ENCODE peak calls at places on chromosomes 5 and 9, in nine cellular contexts. One of them, this sample, is unnamed. For H3K27me3, the result is how much of the 10 kb centered on the place peaks cover.

GRCh38 chr9:33473216-33473615 is 508 bp downstream of the NOL6 start:
- DNase-seq in fibroblast of lung: no peak
- DNase-seq in mammary epithelial cell: no peak
- DNase-seq in HCT116: no peak
- DNase-seq in GM23338: no peak
- DNase-seq in AG04450: no peak
- DNase-seq in testis: no peak
- DNase-seq in heart left ventricle: no peak
- DNase-seq in heart right ventricle: no peak
- DNase-seq in this sample: no peak

GRCh38 chr9:13485068-13485596 is 205.6 kb upstream of the MPDZ start:
- DNase-seq in fibroblast of lung: peak
- DNase-seq in mammary epithelial cell: peak
- DNase-seq in HCT116: no peak
- DNase-seq in GM23338: no peak
- DNase-seq in AG04450: no peak
- DNase-seq in testis: peak
- DNase-seq in heart left ventricle: peak
- DNase-seq in heart right ventricle: peak
- DNase-seq in this sample: no peak

GRCh38 chr5:643811-644271 is 31.7 kb downstream of the CEP72 start:
- DNase-seq in fibroblast of lung: no peak
- DNase-seq in mammary epithelial cell: no peak
- DNase-seq in HCT116: no peak
- DNase-seq in GM23338: no peak
- DNase-seq in AG04450: no peak
- DNase-seq in testis: no peak
- DNase-seq in heart left ventricle: no peak
- DNase-seq in heart right ventricle: no peak
- DNase-seq in this sample: no peak

GRCh38 chr9:137316012-137316981 is 14.2 kb upstream of the NRARP start:
- DNase-seq in fibroblast of lung: no peak
- DNase-seq in mammary epithelial cell: peak
- DNase-seq in HCT116: no peak
- DNase-seq in GM23338: peak
- DNase-seq in AG04450: no peak
- DNase-seq in testis: peak
- DNase-seq in heart left ventricle: peak
- DNase-seq in heart right ventricle: peak
- DNase-seq in this sample: peak

GRCh38 chr9:111037744-111038335 is 430 bp downstream of the LPAR1 start:
- DNase-seq in fibroblast of lung: peak
- DNase-seq in mammary epithelial cell: peak
- DNase-seq in HCT116: peak
- DNase-seq in GM23338: peak
- DNase-seq in AG04450: no peak
- DNase-seq in testis: peak
- DNase-seq in heart left ventricle: peak
- DNase-seq in heart right ventricle: peak
- DNase-seq in this sample: peak

GRCh38 chr9:135281661-135282000 is 194.2 kb downstream of the OLFM1 start:
- DNase-seq in fibroblast of lung: no peak
- DNase-seq in mammary epithelial cell: no peak
- DNase-seq in HCT116: no peak
- DNase-seq in GM23338: no peak
- DNase-seq in AG04450: no peak
- DNase-seq in testis: no peak
- DNase-seq in heart left ventricle: no peak
- DNase-seq in heart right ventricle: no peak
- DNase-seq in this sample: peak

GRCh38 chr9:96496368-96497116 is 46.6 kb downstream of the HABP4 start:
- DNase-seq in fibroblast of lung: no peak
- DNase-seq in mammary epithelial cell: no peak
- DNase-seq in HCT116: no peak
- DNase-seq in GM23338: no peak
- DNase-seq in AG04450: no peak
- DNase-seq in testis: no peak
- DNase-seq in heart left ventricle: no peak
- DNase-seq in heart right ventricle: no peak
- DNase-seq in this sample: no peak

GRCh38 chr5:66986009-66986408 is 210.6 kb downstream of the CD180 start:
- DNase-seq in fibroblast of lung: no peak
- DNase-seq in mammary epithelial cell: no peak
- DNase-seq in HCT116: no peak
- DNase-seq in GM23338: no peak
- DNase-seq in AG04450: no peak
- DNase-seq in testis: no peak
- DNase-seq in heart left ventricle: no peak
- DNase-seq in heart right ventricle: no peak
- DNase-seq in this sample: no peak

GRCh38 chr9:124285903-124286291 is 28.1 kb downstream of the NEK6 start:
- DNase-seq in fibroblast of lung: peak
- DNase-seq in mammary epithelial cell: no peak
- DNase-seq in HCT116: no peak
- DNase-seq in GM23338: no peak
- DNase-seq in AG04450: peak
- DNase-seq in testis: peak
- DNase-seq in heart left ventricle: peak
- DNase-seq in heart right ventricle: no peak
- DNase-seq in this sample: no peak

GRCh38 chr5:91528831-91529230 is 145.7 kb upstream of the ARRDC3 start:
- DNase-seq in fibroblast of lung: no peak
- DNase-seq in mammary epithelial cell: no peak
- DNase-seq in HCT116: no peak
- DNase-seq in GM23338: no peak
- DNase-seq in AG04450: no peak
- DNase-seq in testis: no peak
- DNase-seq in heart left ventricle: no peak
- DNase-seq in heart right ventricle: no peak
- DNase-seq in this sample: no peak

GRCh38 chr9:135090547-135090946 is 3.1 kb downstream of the OLFM1 start:
- DNase-seq in fibroblast of lung: no peak
- DNase-seq in mammary epithelial cell: no peak
- DNase-seq in HCT116: no peak
- DNase-seq in GM23338: no peak
- DNase-seq in AG04450: no peak
- DNase-seq in testis: no peak
- DNase-seq in heart left ventricle: no peak
- DNase-seq in heart right ventricle: no peak
- DNase-seq in this sample: no peak

GRCh38 chr9:100084734-100085133 is 14.1 kb downstream of the ERP44 start:
- DNase-seq in fibroblast of lung: no peak
- DNase-seq in mammary epithelial cell: no peak
- DNase-seq in HCT116: no peak
- DNase-seq in GM23338: no peak
- DNase-seq in AG04450: no peak
- DNase-seq in testis: no peak
- DNase-seq in heart left ventricle: no peak
- DNase-seq in heart right ventricle: no peak
- DNase-seq in this sample: no peak

GRCh38 chr5:150202501-150202900 is 12.6 kb downstream of the SLC6A7 start:
- DNase-seq in fibroblast of lung: no peak
- DNase-seq in mammary epithelial cell: no peak
- DNase-seq in HCT116: no peak
- DNase-seq in GM23338: no peak
- DNase-seq in AG04450: no peak
- DNase-seq in testis: no peak
- DNase-seq in heart left ventricle: no peak
- DNase-seq in heart right ventricle: no peak
- DNase-seq in this sample: no peak

GRCh38 chr9:125994066-125994943 is 247.1 kb downstream of the PBX3 start:
- DNase-seq in fibroblast of lung: no peak
- DNase-seq in mammary epithelial cell: no peak
- DNase-seq in HCT116: no peak
- DNase-seq in GM23338: no peak
- DNase-seq in AG04450: no peak
- DNase-seq in testis: no peak
- DNase-seq in heart left ventricle: no peak
- DNase-seq in heart right ventricle: no peak
- DNase-seq in this sample: no peak

GRCh38 chr5:61706751-61707150 is 374.7 kb downstream of the ZSWIM6 start:
- DNase-seq in fibroblast of lung: no peak
- DNase-seq in mammary epithelial cell: no peak
- DNase-seq in HCT116: no peak
- DNase-seq in GM23338: no peak
- DNase-seq in AG04450: no peak
- DNase-seq in testis: no peak
- DNase-seq in heart left ventricle: no peak
- DNase-seq in heart right ventricle: no peak
- DNase-seq in this sample: no peak

GRCh38 chr5:136030956-136031611 is 2.3 kb downstream of the TGFBI start:
- DNase-seq in fibroblast of lung: no peak
- DNase-seq in mammary epithelial cell: no peak
- DNase-seq in HCT116: no peak
- DNase-seq in GM23338: no peak
- DNase-seq in AG04450: no peak
- DNase-seq in testis: no peak
- DNase-seq in heart left ventricle: no peak
- DNase-seq in heart right ventricle: no peak
- DNase-seq in this sample: no peak

GRCh38 chr9:125180876-125181275 is 8.7 kb downstream of the PPP6C start:
- DNase-seq in fibroblast of lung: no peak
- DNase-seq in mammary epithelial cell: no peak
- DNase-seq in HCT116: no peak
- DNase-seq in GM23338: no peak
- DNase-seq in AG04450: no peak
- DNase-seq in testis: no peak
- DNase-seq in heart left ventricle: no peak
- DNase-seq in heart right ventricle: no peak
- DNase-seq in this sample: no peak

GRCh38 chr9:18023332-18023731 is 444.5 kb downstream of the SH3GL2 start:
- DNase-seq in fibroblast of lung: no peak
- DNase-seq in mammary epithelial cell: no peak
- DNase-seq in HCT116: no peak
- DNase-seq in GM23338: no peak
- DNase-seq in AG04450: no peak
- DNase-seq in testis: no peak
- DNase-seq in heart left ventricle: no peak
- DNase-seq in heart right ventricle: no peak
- DNase-seq in this sample: no peak

DNA sequence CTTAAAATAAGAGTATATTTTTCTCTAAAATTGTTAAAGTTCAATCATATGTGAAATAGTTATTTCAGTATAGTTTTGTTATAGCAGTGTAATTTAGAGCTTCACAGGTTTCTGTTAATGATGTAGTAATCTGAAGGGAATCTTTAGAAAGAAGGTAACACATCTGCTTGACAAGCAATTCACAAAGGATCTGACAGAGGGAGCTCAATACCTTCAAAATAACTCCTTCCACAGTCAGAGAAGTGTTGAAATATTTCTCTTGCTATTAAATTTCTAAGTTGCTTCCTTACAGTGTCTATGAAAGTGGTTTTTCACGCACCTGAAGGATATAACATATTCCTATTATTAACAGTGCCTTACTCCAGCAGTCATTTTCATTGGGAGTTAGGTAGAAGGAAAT is 44.9 kb downstream of the SLC25A51 start:
- DNase-seq in fibroblast of lung: peak
- DNase-seq in mammary epithelial cell: peak
- DNase-seq in HCT116: no peak
- DNase-seq in GM23338: no peak
- DNase-seq in AG04450: no peak
- DNase-seq in testis: no peak
- DNase-seq in heart left ventricle: no peak
- DNase-seq in heart right ventricle: no peak
- DNase-seq in this sample: no peak
- TF ChIP-seq CTCF in fibroblast of lung: no peak
- TF ChIP-seq CTCF in mammary epithelial cell: peak
- TF ChIP-seq CTCF in HCT116: peak
- TF ChIP-seq CTCF in GM23338: peak
- TF ChIP-seq CTCF in AG04450: peak
- TF ChIP-seq CTCF in testis: no peak
- TF ChIP-seq CTCF in heart left ventricle: no peak
- TF ChIP-seq CTCF in heart right ventricle: no peak
- TF ChIP-seq CTCF in this sample: peak

GRCh38 chr5:129155876-129156275 is 61.3 kb downstream of the ISOC1 start:
- DNase-seq in fibroblast of lung: no peak
- DNase-seq in mammary epithelial cell: no peak
- DNase-seq in HCT116: no peak
- DNase-seq in GM23338: no peak
- DNase-seq in AG04450: no peak
- DNase-seq in testis: no peak
- DNase-seq in heart left ventricle: no peak
- DNase-seq in heart right ventricle: no peak
- DNase-seq in this sample: no peak
- H3K27me3 ChIP-seq in fibroblast of lung: under half
- H3K27me3 ChIP-seq in mammary epithelial cell: under half
- H3K27me3 ChIP-seq in HCT116: under half
- H3K27me3 ChIP-seq in GM23338: under half
- H3K27me3 ChIP-seq in AG04450: under half
- H3K27me3 ChIP-seq in testis: under half
- H3K27me3 ChIP-seq in heart left ventricle: under half
- H3K27me3 ChIP-seq in heart right ventricle: under half
- H3K27me3 ChIP-seq in this sample: under half

DNA sequence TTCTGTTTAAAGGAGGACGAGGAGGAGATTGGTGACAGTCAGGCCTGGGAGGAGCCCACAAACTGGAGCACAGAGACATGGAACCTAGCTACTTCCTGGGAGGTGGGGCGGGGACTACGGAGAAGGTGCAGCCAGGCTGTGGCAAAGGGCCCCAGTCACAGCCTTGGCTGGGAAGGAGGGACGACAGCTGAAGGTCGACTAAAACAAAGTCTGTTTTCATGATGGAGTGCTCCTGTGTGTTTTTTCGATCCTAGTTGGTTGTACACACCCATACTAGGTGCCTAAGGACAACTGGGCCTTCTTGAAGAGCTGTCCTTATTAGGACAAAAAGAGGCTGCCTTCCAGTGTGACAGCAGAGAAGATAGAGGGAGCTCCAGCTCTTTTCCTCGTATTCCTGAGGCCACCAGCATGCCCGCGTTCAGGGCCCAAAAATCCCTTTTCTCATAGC is 2.9 kb downstream of the CCDC107 start:
- DNase-seq in fibroblast of lung: peak
- DNase-seq in mammary epithelial cell: no peak
- DNase-seq in HCT116: peak
- DNase-seq in GM23338: peak
- DNase-seq in AG04450: no peak
- DNase-seq in testis: peak
- DNase-seq in heart left ventricle: no peak
- DNase-seq in heart right ventricle: no peak
- DNase-seq in this sample: no peak
- TF ChIP-seq CTCF in fibroblast of lung: peak
- TF ChIP-seq CTCF in mammary epithelial cell: peak
- TF ChIP-seq CTCF in HCT116: no peak
- TF ChIP-seq CTCF in GM23338: peak
- TF ChIP-seq CTCF in AG04450: peak
- TF ChIP-seq CTCF in testis: peak
- TF ChIP-seq CTCF in heart left ventricle: peak
- TF ChIP-seq CTCF in heart right ventricle: peak
- TF ChIP-seq CTCF in this sample: peak

DNA sequence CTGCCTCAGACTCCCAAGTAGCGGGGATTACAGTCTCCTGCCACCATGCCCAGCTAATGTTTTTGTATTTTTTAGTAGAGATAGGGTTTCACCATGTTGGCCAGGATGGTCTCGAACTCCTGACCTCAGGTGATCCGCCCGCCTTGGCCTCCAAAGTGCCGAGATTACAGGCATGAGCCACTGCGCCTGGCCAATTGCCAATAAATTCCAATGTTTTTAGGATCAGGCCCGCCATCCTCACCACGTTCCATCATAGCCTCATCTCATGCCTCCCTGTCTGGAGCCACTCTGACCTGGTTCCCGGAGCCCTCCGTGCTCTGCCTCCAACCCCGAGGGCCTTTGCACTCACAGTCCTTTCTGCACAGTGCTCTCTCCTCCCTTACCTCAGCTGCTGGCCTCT is 71.5 kb upstream of the RAPGEF1 start:
- DNase-seq in fibroblast of lung: no peak
- DNase-seq in mammary epithelial cell: no peak
- DNase-seq in HCT116: no peak
- DNase-seq in GM23338: no peak
- DNase-seq in AG04450: no peak
- DNase-seq in testis: no peak
- DNase-seq in heart left ventricle: no peak
- DNase-seq in heart right ventricle: no peak
- DNase-seq in this sample: no peak
- H3K27me3 ChIP-seq in fibroblast of lung: under half
- H3K27me3 ChIP-seq in mammary epithelial cell: under half
- H3K27me3 ChIP-seq in HCT116: under half
- H3K27me3 ChIP-seq in GM23338: under half
- H3K27me3 ChIP-seq in AG04450: half or more
- H3K27me3 ChIP-seq in testis: under half
- H3K27me3 ChIP-seq in heart left ventricle: under half
- H3K27me3 ChIP-seq in heart right ventricle: half or more
- H3K27me3 ChIP-seq in this sample: under half

This sample was measured in BE2C.